ENCODE peak calls at places on chromosome 16, in six cellular contexts. I, E, C, L, D and Y are unnamed samples.

GRCh38 chr16:29907973-29908372 is 7.7 kb downstream of the ASPHD1 start:
- DNase-seq in I (no peak), D (no peak), L (no peak), C (no peak), E (no peak), Y (no peak)

GRCh38 chr16:19601083-19601976 is 45.8 kb downstream of the VPS35L start:
- DNase-seq in L (peak), E (no peak), C (peak), I (peak), D (peak), Y (peak)

GRCh38 chr16:4894276-4895150 is 42.4 kb downstream of the PPL start:
- DNase-seq in C (no peak), E (no peak), D (no peak), I (peak), L (no peak), Y (no peak)

GRCh38 chr16:87411375-87412271 is 19.5 kb downstream of the MAP1LC3B start:
- DNase-seq in C (no peak), E (peak), D (no peak), I (no peak), L (no peak), Y (no peak)

GRCh38 chr16:75514296-75514695 is 19.1 kb upstream of the CHST6 start:
- DNase-seq in L (no peak), C (no peak), E (no peak), D (no peak), I (no peak), Y (no peak)

GRCh38 chr16:4263504-4264436 is 9.1 kb downstream of the TFAP4 start:
- DNase-seq in C (peak), E (peak), D (peak), L (peak), I (peak), Y (peak)

GRCh38 chr16:13959626-13960025 is 39.7 kb downstream of the ERCC4 start:
- DNase-seq in C (no peak), D (no peak), E (no peak), L (no peak), I (no peak), Y (no peak)

GRCh38 chr16:66569131-66569530 is 2.9 kb downstream of the CMTM1 start:
- DNase-seq in E (no peak), L (no peak), C (peak), I (no peak), D (no peak), Y (peak)

GRCh38 chr16:80974649-80975376 is 31.9 kb downstream of the CMC2 start:
- DNase-seq in C (no peak), I (no peak), D (no peak), E (no peak), L (peak), Y (no peak)

DNA sequence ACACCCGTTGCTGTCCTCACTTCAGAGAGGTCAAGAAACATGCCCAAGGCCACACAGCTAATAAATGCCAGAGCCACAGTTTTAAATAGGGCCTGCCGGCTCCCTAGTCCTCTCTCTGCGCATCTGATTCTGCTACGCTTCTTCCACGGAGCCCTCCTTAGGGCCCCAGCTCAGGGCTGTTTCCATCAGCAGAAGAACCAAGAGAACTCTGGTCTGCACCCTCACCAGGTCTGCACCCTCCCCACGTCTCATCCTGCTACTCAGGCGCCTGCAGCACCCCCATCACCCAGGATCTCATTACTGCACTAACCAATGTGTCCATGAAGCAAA is 79.5 kb upstream of the NKD1 start:
- DNase-seq in D (no peak), C (no peak), I (no peak), L (no peak), E (peak), Y (no peak)
- TF ChIP-seq CTCF in D (no peak), C (no peak), I (no peak), L (no peak), E (no peak), Y (no peak)

GRCh38 chr16:12639044-12639443 is 164.6 kb downstream of the CPPED1 start:
- DNase-seq in I (no peak), E (peak), C (peak), L (no peak), D (no peak), Y (peak)
- H3K4me3 ChIP-seq in I (no peak), E (no peak), C (no peak), L (no peak), D (no peak), Y (no peak)

DNA sequence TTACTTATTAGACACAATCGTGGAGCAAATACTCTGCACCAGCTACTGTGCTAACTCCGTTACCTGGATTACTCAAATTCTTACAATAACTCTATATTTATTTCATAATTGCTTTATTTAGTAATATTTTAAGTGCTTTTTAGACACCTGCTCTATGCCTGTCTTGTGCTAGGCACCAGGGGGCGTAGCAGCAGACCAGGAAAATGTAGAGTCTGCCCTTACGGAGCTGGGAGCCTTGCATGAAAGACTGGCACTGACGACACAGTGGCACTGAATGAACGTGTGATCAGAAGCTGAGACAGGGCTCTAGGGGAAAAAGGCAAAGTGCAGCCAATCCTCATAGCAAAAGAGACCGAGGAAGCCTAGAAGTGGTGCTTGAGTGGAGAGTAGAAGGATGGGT is 486.5 kb downstream of the CDH13 start:
- DNase-seq in E (no peak), C (peak), L (peak), D (no peak), I (peak), Y (peak)
- TF ChIP-seq CTCF in E (no peak), C (peak), L (peak), D (peak), I (peak), Y (peak)

GRCh38 chr16:79381552-79382042 is 218.9 kb downstream of the MAF start:
- DNase-seq in C (no peak), D (peak), L (no peak), E (no peak), I (no peak), Y (no peak)

GRCh38 chr16:79380990-79381389 is 219.5 kb downstream of the MAF start:
- DNase-seq in D (no peak), L (no peak), E (no peak), I (no peak), C (no peak), Y (no peak)

GRCh38 chr16:79375351-79375750 is 225.2 kb downstream of the MAF start:
- DNase-seq in D (no peak), E (no peak), I (no peak), L (no peak), C (no peak), Y (no peak)

DNA sequence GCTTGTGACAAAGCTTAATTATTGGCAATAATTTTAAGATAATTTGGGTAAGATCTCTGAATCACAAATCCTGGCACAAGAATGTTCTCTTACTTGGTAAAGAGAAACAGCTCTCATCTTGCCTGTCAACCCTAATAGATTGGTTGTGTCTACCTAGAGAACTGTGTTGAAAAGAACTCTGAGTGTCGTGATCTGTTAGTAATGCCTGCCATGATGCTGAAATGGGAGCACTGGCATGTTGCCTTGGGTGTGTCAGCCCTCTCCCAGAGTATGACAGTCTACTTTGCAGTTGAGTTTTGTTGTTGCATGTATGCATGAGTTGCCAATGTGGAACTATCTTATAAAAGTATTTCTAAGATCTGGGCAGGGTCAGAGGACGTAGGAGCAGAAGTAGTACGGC is 221.5 kb downstream of the MAF start:
- DNase-seq in I (no peak), C (no peak), D (no peak), L (no peak), E (no peak), Y (no peak)
- H3K4me3 ChIP-seq in I (no peak), C (no peak), D (no peak), L (no peak), E (no peak), Y (no peak)

GRCh38 chr16:55324491-55325447 is 766 bp downstream of the IRX6 start:
- DNase-seq in L (no peak), D (no peak), E (peak), I (no peak), C (peak), Y (peak)
- TF ChIP-seq CTCF in L (no peak), D (no peak), E (no peak), I (no peak), C (no peak), Y (no peak)